ENCODE peak calls at places on chromosomes 6 and 20, in eight cellular contexts. X is HCT116, H is GM12878, W is GM23338, P is Panc1, C is SK-N-SH, N is K562, B is HepG2. F is an unnamed sample.

GRCh38 chr6:43933111-43933885 is 163.3 kb downstream of the VEGFA start:
- DNase-seq in B (no peak), C (peak; percentile 52), W (no peak), P (no peak), N (no peak), X (no peak), H (no peak), F (no peak)

GRCh38 chr6:6586671-6587526 is 1.6 kb upstream of the LY86 start:
- DNase-seq in X (no peak), H (peak; percentile 95), P (no peak), N (no peak), C (no peak), W (no peak), B (no peak), F (no peak)

GRCh38 chr6:49646130-49646824 is 9.6 kb upstream of the RHAG start:
- DNase-seq in W (no peak), N (peak; percentile 89), H (no peak), C (no peak), P (no peak), X (no peak), B (no peak), F (no peak)

GRCh38 chr6:49634080-49634810 is 2.4 kb downstream of the RHAG start:
- DNase-seq in C (no peak), N (no peak), W (no peak), B (no peak), H (no peak), X (no peak), P (no peak), F (no peak)

GRCh38 chr6:80967618-80968017 is 784.9 kb downstream of the TENT5A start:
- DNase-seq in X (no peak), P (no peak), W (no peak), B (no peak), H (no peak), N (no peak), C (no peak), F (no peak)

GRCh38 chr6:149060300-149060984 is 257.1 kb upstream of the TAB2 start:
- DNase-seq in B (peak; percentile 20), C (peak; percentile 59), N (no peak), W (no peak), X (no peak), H (peak; percentile 90), P (no peak), F (no peak)

GRCh38 chr6:117624869-117625481 is 22.7 kb upstream of the GOPC start:
- DNase-seq in H (no peak), W (peak; percentile 74), P (no peak), X (no peak), C (no peak), B (no peak), N (no peak), F (no peak)

GRCh38 chr20:23116301-23117089 is 30.4 kb upstream of the CD93 start:
- DNase-seq in B (peak; percentile 25), H (no peak), X (no peak), W (no peak), N (no peak), P (no peak), C (no peak), F (no peak)

GRCh38 chr20:16491277-16491912 is 81.9 kb downstream of the KIF16B start:
- DNase-seq in X (no peak), N (no peak), C (no peak), W (no peak), P (no peak), B (no peak), H (peak; percentile 1), F (no peak)

GRCh38 chr20:48725589-48725991 is 102.2 kb downstream of the PREX1 start:
- DNase-seq in H (no peak), N (peak; percentile 50), X (peak; percentile 21), W (no peak), P (no peak), C (peak; percentile 27), B (no peak), F (no peak)

GRCh38 chr6:66183982-66184555 is 477.0 kb upstream of the EYS start:
- DNase-seq in H (no peak), X (no peak), W (no peak), B (no peak), C (no peak), P (no peak), N (no peak), F (no peak)

GRCh38 chr6:20279608-20280287 is 67.5 kb upstream of the MBOAT1 start:
- DNase-seq in W (no peak), P (no peak), H (no peak), B (no peak), N (no peak), X (no peak), C (no peak), F (no peak)

GRCh38 chr20:62096421-62097380 is 25.6 kb upstream of the LSM14B start:
- DNase-seq in X (no peak), C (no peak), H (no peak), B (no peak), N (no peak), W (no peak), P (no peak), F (no peak)

GRCh38 chr6:10528170-10528981 is 7.2 kb downstream of the GCNT2 start:
- DNase-seq in N (no peak), H (peak; percentile 72), P (peak; percentile 86), X (no peak), B (peak; percentile 94), W (no peak), C (no peak), F (no peak)

GRCh38 chr20:47610247-47610944 is 108.7 kb downstream of the NCOA3 start:
- DNase-seq in H (peak; percentile 33), P (peak; percentile 79), W (no peak), X (peak; percentile 71), C (no peak), N (no peak), B (no peak), F (peak; percentile 13)

GRCh38 chr6:63352587-63353281 is 33.0 kb upstream of the LGSN start:
- DNase-seq in N (no peak), C (peak; percentile 5), H (peak; percentile 88), P (no peak), B (peak; percentile 80), X (peak; percentile 36), W (peak; percentile 52), F (peak; percentile 88)

GRCh38 chr6:41503841-41504525 is 42.2 kb upstream of the FOXP4 start:
- DNase-seq in B (peak; percentile 52), N (no peak), W (peak; percentile 72), H (no peak), P (no peak), X (no peak), C (peak; percentile 82), F (no peak)

GRCh38 chr6:41502607-41503434 is 43.4 kb upstream of the FOXP4 start:
- DNase-seq in H (no peak), B (no peak), N (peak; percentile 49), W (peak; percentile 87), C (no peak), P (no peak), X (no peak), F (no peak)

GRCh38 chr6:41503435-41503768 is 42.8 kb upstream of the FOXP4 start:
- DNase-seq in X (no peak), H (no peak), P (no peak), C (no peak), W (no peak), B (no peak), N (no peak), F (no peak)

GRCh38 chr6:41505084-41506049 is 40.8 kb upstream of the FOXP4 start:
- DNase-seq in P (no peak), X (no peak), W (peak; percentile 70), C (peak; percentile 91), B (no peak), N (peak; percentile 31), H (no peak), F (no peak)

GRCh38 chr6:41504526-41505021 is 41.6 kb upstream of the FOXP4 start:
- DNase-seq in H (no peak), X (no peak), B (no peak), P (no peak), N (no peak), C (peak; percentile 62), W (peak; percentile 58), F (no peak)
- H3K27me3 ChIP-seq in H (peaks cover 3% of the 10 kb centered on the region), X (no peaks in the 10 kb centered on the region), B (no peaks in the 10 kb centered on the region), P (peaks cover 11% of the 10 kb centered on the region), N (peaks cover 51% of the 10 kb centered on the region), C (peaks cover 8% of the 10 kb centered on the region), W (peaks cover 92% of the 10 kb centered on the region), F (peaks cover 51% of the 10 kb centered on the region)

DNA sequence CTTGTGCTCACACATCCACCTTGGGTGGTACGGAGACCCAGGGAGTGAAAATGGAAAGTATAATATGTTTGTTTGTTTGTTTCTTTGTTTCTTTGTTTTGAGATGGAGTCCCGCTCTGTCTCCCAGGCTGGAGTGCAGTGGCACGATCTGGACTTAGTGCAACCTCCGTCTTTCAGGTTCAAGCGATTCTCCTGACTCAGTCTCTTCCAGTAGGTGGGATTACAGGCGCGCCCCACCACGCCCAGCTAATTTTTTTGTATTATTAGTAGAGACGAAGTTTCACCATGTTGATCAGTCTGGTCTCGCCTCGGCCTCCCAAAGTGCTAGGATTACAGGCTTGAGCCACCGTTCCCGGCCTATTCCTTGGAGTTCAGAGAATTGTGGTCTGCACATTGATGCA is 115.4 kb downstream of the TRIM27 start:
- DNase-seq in N (no peak), C (no peak), B (no peak), W (no peak), H (no peak), P (no peak), X (no peak), F (no peak)
- H3K4me3 ChIP-seq in N (peak overlapping the region; percentile 52), C (peak overlapping the region; percentile 38), B (peak overlapping the region; percentile 54), W (peak overlapping the region; percentile 52), H (peak overlapping the region; percentile 23), P (peak overlapping the region; percentile 73), X (no peak overlapping the region), F (no peak overlapping the region)

DNA sequence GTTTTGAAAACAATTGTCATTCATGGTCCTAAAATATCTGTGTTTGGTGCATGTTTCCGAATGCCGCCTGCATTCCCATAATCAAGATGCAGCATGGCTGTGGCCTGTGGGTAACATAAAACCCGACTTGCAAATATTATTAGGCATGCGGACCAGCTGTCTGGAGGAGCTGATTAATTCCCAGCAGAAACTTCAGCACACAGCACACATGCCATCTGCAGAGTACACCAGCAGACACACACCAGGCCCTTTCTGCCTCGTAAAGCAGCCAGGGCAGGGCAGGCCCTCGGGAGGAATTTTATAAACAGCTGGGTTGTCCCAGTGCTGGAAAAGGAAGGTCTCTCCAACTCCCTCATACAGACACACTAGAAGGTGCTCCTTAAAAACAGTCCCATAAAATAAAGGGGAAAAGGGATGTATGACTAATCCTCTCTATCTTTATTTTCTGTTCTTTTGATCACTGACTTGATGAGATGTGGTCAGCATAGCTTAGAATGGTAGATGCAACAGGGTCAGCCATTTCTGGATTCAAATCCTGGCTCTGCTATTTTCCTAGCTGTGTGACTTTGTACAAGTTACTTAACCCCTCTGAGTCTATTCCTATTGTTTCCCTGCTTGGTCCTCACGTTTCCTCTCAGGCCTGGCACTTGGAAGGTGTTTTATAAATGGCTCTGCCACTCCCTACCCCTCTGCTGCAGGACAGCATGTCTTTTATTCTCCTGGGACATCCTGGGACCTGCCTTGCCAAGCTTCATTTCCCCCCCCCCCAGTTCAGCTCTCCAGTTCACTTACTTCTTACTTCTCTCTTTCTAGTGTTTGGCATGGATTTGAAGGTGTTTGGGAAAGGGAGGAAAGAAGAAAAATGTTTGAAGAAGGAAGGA is 85.9 kb upstream of the TRAF3IP2 start:
- DNase-seq in B (no peak), N (no peak), H (no peak), P (no peak), W (no peak), C (peak; percentile 76), X (no peak), F (no peak)
- TF ChIP-seq REST in B (no peak), N (no peak), H (no peak), P (no peak), W (no peak), C (no peak), X (no peak), F (no peak)

GRCh38 chr20:57881466-57882405 is 171.9 kb upstream of the PMEPA1 start:
- DNase-seq in W (no peak), B (no peak), N (no peak), H (no peak), P (no peak), X (no peak), C (peak; percentile 80), F (no peak)
- H3K27me3 ChIP-seq in W (no peaks in the 10 kb centered on the region), B (peaks cover 68% of the 10 kb centered on the region), N (peaks cover 45% of the 10 kb centered on the region), H (peaks cover 3% of the 10 kb centered on the region), P (no peaks in the 10 kb centered on the region), X (peaks cover 60% of the 10 kb centered on the region), C (peaks cover 11% of the 10 kb centered on the region), F (no peaks in the 10 kb centered on the region)